ENCODE peak calls at places on chromosomes 7 and 10, in eight cellular contexts. Y, A, S, K, W, Z, E and N are unnamed samples.
A peak's percentile ranks its signal among the peaks of the same experiment; 100 is the strongest.

GRCh38 chr10:69835875-69836727 is 34.4 kb downstream of the COL13A1 start:
- DNase-seq in Y (no peak), W (no peak), Z (no peak), E (no peak), S (no peak), A (no peak), K (no peak), N (no peak)

GRCh38 chr7:25788961-25789620 is 362.9 kb upstream of the NFE2L3 start:
- DNase-seq in Z (no peak), Y (no peak), E (no peak), A (no peak), S (no peak), W (no peak), K (no peak), N (no peak)

GRCh38 chr7:25059576-25059975 is 65.5 kb downstream of the CYCS start:
- DNase-seq in E (no peak), A (no peak), Y (no peak), K (no peak), S (no peak), W (no peak), Z (no peak), N (no peak)

GRCh38 chr10:102669206-102670064 is 25.2 kb downstream of the TRIM8 start:
- DNase-seq in Z (peak; percentile 42), E (peak; percentile 47), S (peak; percentile 48), A (no peak), Y (no peak), W (peak; percentile 84), K (no peak), N (peak; percentile 60)

GRCh38 chr7:100466830-100467605 is 3.0 kb upstream of the SPACDR start:
- DNase-seq in A (no peak), W (no peak), Y (no peak), S (no peak), Z (no peak), K (no peak), E (no peak), N (no peak)

GRCh38 chr10:59885430-59886134 is 20.8 kb downstream of the CCDC6 start:
- DNase-seq in W (no peak), Y (no peak), K (no peak), S (peak; percentile 48), E (no peak), Z (no peak), A (no peak), N (no peak)

GRCh38 chr7:47941136-47941844 is 7.0 kb downstream of the PKD1L1 start:
- DNase-seq in A (no peak), K (no peak), W (no peak), Z (peak; percentile 74), Y (no peak), E (peak; percentile 66), S (no peak), N (peak; percentile 52)

GRCh38 chr7:158539711-158540146 is 47.9 kb downstream of the PTPRN2 start:
- DNase-seq in W (no peak), S (no peak), K (no peak), Y (no peak), Z (no peak), E (no peak), A (no peak), N (no peak)

GRCh38 chr7:75813781-75814236 is at the start of gene CCL24:
- DNase-seq in A (no peak), Y (no peak), K (no peak), S (peak; percentile 44), W (no peak), Z (no peak), E (no peak), N (no peak)

GRCh38 chr7:7923818-7924217 is 44.8 kb upstream of the GLCCI1 start:
- DNase-seq in E (no peak), Z (no peak), K (no peak), A (no peak), S (no peak), W (no peak), Y (no peak), N (no peak)

GRCh38 chr10:43061764-43062163 is 15.1 kb upstream of the RET start:
- DNase-seq in A (no peak), Z (peak; percentile 6), K (no peak), E (no peak), Y (no peak), W (no peak), S (no peak), N (no peak)

GRCh38 chr10:84427903-84428650 is 99.7 kb downstream of the CCSER2 start:
- DNase-seq in Y (no peak), A (no peak), E (peak; percentile 19), S (no peak), Z (no peak), K (no peak), W (no peak), N (no peak)

GRCh38 chr10:97850446-97850845 is 803 bp downstream of the GOLGA7B start:
- DNase-seq in E (no peak), Z (no peak), A (no peak), Y (no peak), K (no peak), S (no peak), W (no peak), N (no peak)

GRCh38 chr10:20888620-20889337 is 8.3 kb downstream of the NEBL start:
- DNase-seq in Y (no peak), K (no peak), E (no peak), S (no peak), Z (no peak), W (no peak), A (no peak), N (no peak)

GRCh38 chr10:69413221-69413865 is 3.4 kb downstream of the TACR2 start:
- DNase-seq in Y (no peak), K (peak; percentile 88), Z (peak; percentile 43), S (peak; percentile 59), W (peak; percentile 79), E (no peak), A (no peak), N (peak; percentile 65)

GRCh38 chr7:156751319-156751718 is 110.7 kb downstream of the RNF32 start:
- DNase-seq in Y (no peak), S (no peak), Z (peak; percentile 82), K (no peak), W (no peak), E (peak; percentile 75), A (peak; percentile 73), N (peak; percentile 82)

GRCh38 chr7:8509601-8510000 is 76.2 kb downstream of the NXPH1 start:
- DNase-seq in W (no peak), Y (no peak), E (no peak), K (no peak), S (no peak), A (no peak), Z (no peak), N (no peak)

GRCh38 chr10:75140246-75140645 is 28.8 kb downstream of the SAMD8 start:
- DNase-seq in Z (no peak), S (no peak), A (no peak), W (no peak), E (no peak), Y (no peak), K (no peak), N (no peak)

GRCh38 chr7:41881313-41882130 is 178.6 kb upstream of the INHBA start:
- DNase-seq in S (no peak), Z (no peak), W (no peak), E (no peak), Y (no peak), K (no peak), A (no peak), N (no peak)

GRCh38 chr10:92692697-92693533 is 3.2 kb downstream of the HHEX start:
- DNase-seq in W (no peak), Z (no peak), A (no peak), Y (no peak), K (no peak), S (no peak), E (no peak), N (no peak)
- H3K4me3 ChIP-seq in W (peak overlapping the region; percentile 61), Z (no peak overlapping the region), A (peak overlapping the region; percentile 77), Y (no peak overlapping the region), K (no peak overlapping the region), S (peak overlapping the region; percentile 93), E (no peak overlapping the region), N (no peak overlapping the region)

GRCh38 chr10:48358838-48359237 is 52.4 kb downstream of the MAPK8 start:
- DNase-seq in Z (no peak), K (no peak), A (no peak), E (no peak), Y (no peak), W (no peak), S (no peak), N (no peak)

GRCh38 chr10:48353246-48353645 is 46.8 kb downstream of the MAPK8 start:
- DNase-seq in W (no peak), A (no peak), Y (no peak), E (no peak), Z (no peak), S (no peak), K (no peak), N (no peak)

GRCh38 chr10:48361201-48361600 is 54.7 kb downstream of the MAPK8 start:
- DNase-seq in W (no peak), K (no peak), A (no peak), S (no peak), Y (no peak), E (no peak), Z (no peak), N (no peak)

GRCh38 chr10:48358162-48358561 is 51.7 kb downstream of the MAPK8 start:
- DNase-seq in K (no peak), W (no peak), Y (no peak), Z (no peak), A (no peak), S (no peak), E (no peak), N (no peak)

DNA sequence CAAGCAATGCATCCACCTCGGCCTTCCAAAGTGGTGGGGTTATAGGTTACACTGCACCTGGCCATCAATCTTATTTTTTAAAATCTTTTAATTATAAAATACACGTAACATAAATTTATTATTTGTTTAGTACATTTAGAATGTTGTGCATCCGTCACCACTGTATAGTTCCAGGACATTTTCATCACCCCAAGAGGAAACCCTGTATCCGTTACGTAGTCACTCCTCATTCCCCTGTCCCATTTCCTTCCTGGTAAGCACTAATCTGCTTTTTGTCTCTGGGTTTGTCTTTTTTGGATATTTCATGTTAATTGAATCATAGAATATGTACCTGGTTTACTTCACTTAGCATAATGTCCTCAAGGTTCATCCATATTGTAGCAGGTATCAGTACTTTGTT is 51.2 kb downstream of the MAPK8 start:
- DNase-seq in S (no peak), Y (no peak), K (no peak), Z (no peak), A (no peak), E (no peak), W (no peak), N (no peak)
- TF ChIP-seq CTCF in S (no peak), Y (no peak), K (no peak), Z (no peak), A (no peak), E (no peak), W (no peak), N (no peak)

GRCh38 chr7:99128076-99128950 is 15.6 kb downstream of the SMURF1 start:
- DNase-seq in A (no peak), S (peak; percentile 31), K (no peak), W (no peak), E (no peak), Z (peak; percentile 65), Y (no peak), N (peak; percentile 38)
- H3K4me3 ChIP-seq in A (no peak overlapping the region), S (no peak overlapping the region), K (no peak overlapping the region), W (peak overlapping the region; percentile 9), E (no peak overlapping the region), Z (no peak overlapping the region), Y (peak overlapping the region; percentile 43), N (no peak overlapping the region)

GRCh38 chr7:15725036-15725435 is 38.6 kb upstream of the MEOX2 start:
- DNase-seq in E (no peak), Z (no peak), W (no peak), Y (no peak), K (no peak), S (no peak), A (no peak), N (no peak)

GRCh38 chr7:15723840-15724239 is 37.4 kb upstream of the MEOX2 start:
- DNase-seq in Y (no peak), E (no peak), A (no peak), S (no peak), Z (no peak), K (no peak), W (no peak), N (no peak)

GRCh38 chr7:15720849-15721471 is 34.5 kb upstream of the MEOX2 start:
- DNase-seq in S (no peak), A (peak; percentile 11), W (no peak), Z (peak; percentile 60), Y (no peak), K (peak; percentile 29), E (peak; percentile 13), N (peak; percentile 68)
- TF ChIP-seq CTCF in S (peak; percentile 39), A (peak; percentile 77), W (peak; percentile 79), Z (peak; percentile 48), Y (no peak), K (peak; percentile 62), E (peak; percentile 77), N (peak; percentile 82)